ENCODE peak calls at places on chromosomes 2 and 18, in four cellular contexts. Y, Q, K and L are unnamed samples.

GRCh38 chr2:45890819-45891218 is 239.3 kb downstream of the PRKCE start:
- DNase-seq in Q (no peak), Y (no peak), K (no peak), L (no peak)

GRCh38 chr2:127531133-127531709 is 4.3 kb upstream of the MYO7B start:
- DNase-seq in Y (no peak), K (no peak), Q (no peak), L (no peak)

GRCh38 chr2:25853038-25853638 is 25.1 kb downstream of the ASXL2 start:
- DNase-seq in K (no peak), Q (no peak), Y (no peak), L (no peak)

GRCh38 chr2:25808006-25808383 is 70.3 kb downstream of the ASXL2 start:
- DNase-seq in Q (no peak), K (no peak), Y (no peak), L (no peak)

GRCh38 chr18:70195852-70196434 is 9.5 kb downstream of the RTTN start:
- DNase-seq in Q (peak; percentile 79), Y (no peak), K (peak; percentile 22), L (peak; percentile 3)

GRCh38 chr18:24567199-24567598 is 106.8 kb downstream of the HRH4 start:
- DNase-seq in Q (no peak), K (no peak), Y (no peak), L (peak; percentile 54)

GRCh38 chr2:43024515-43024962 is 201.9 kb downstream of the ZFP36L2 start:
- DNase-seq in Q (peak; percentile 65), Y (peak; percentile 66), K (no peak), L (peak; percentile 42)

GRCh38 chr18:24986611-24987270 is 365.2 kb downstream of the ZNF521 start:
- DNase-seq in Y (no peak), K (no peak), Q (peak; percentile 31), L (no peak)

GRCh38 chr2:179107737-179108136 is 57.8 kb upstream of the CCDC141 start:
- DNase-seq in Y (no peak), Q (peak; percentile 15), K (no peak), L (no peak)

GRCh38 chr2:37376421-37377186 is 32.2 kb downstream of the QPCT start:
- DNase-seq in Q (peak; percentile 94), K (peak; percentile 63), Y (no peak), L (peak; percentile 89)

GRCh38 chr2:127561371-127561770 is 25.9 kb downstream of the MYO7B start:
- DNase-seq in K (no peak), Q (no peak), Y (no peak), L (no peak)

GRCh38 chr2:173654146-173654895 is 299.6 kb downstream of the CDCA7 start:
- DNase-seq in Q (no peak), K (no peak), Y (no peak), L (no peak)

GRCh38 chr2:204220896-204221295 is 284.3 kb downstream of the ICOS start:
- DNase-seq in K (no peak), Q (no peak), Y (no peak), L (no peak)

GRCh38 chr2:204226305-204226861 is 289.8 kb downstream of the ICOS start:
- DNase-seq in Q (peak; percentile 57), Y (no peak), K (no peak), L (no peak)

GRCh38 chr2:204223544-204223943 is 287.0 kb downstream of the ICOS start:
- DNase-seq in K (no peak), Q (no peak), Y (no peak), L (no peak)

GRCh38 chr2:204228169-204228940 is 291.8 kb downstream of the ICOS start:
- DNase-seq in K (no peak), Y (no peak), Q (no peak), L (no peak)

DNA sequence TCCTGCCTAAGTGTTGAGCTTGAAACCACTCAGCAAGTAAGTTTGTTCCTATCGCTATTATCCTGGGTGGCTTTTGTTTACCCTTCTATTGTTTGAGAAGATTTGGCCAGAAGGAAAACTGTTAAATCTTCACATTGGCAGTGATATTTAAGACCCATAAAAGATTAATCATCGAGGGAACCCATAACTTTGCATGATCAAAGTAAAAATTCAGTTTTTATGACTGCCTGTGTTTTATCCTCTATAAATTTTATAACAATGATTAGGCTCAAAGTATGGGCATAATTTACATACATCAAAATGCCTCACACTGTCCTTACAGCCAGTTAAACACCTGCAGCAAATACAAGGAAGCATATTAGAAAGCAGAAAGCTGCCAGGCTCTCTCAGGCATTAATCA is 289.1 kb downstream of the ICOS start:
- DNase-seq in Y (no peak), Q (no peak), K (no peak), L (no peak)
- H3K27me3 ChIP-seq in Y (peaks cover 11% of the 10 kb centered on the region), Q (peaks cover 3% of the 10 kb centered on the region), K (peaks cover 9% of the 10 kb centered on the region), L (peaks cover 7% of the 10 kb centered on the region)

DNA sequence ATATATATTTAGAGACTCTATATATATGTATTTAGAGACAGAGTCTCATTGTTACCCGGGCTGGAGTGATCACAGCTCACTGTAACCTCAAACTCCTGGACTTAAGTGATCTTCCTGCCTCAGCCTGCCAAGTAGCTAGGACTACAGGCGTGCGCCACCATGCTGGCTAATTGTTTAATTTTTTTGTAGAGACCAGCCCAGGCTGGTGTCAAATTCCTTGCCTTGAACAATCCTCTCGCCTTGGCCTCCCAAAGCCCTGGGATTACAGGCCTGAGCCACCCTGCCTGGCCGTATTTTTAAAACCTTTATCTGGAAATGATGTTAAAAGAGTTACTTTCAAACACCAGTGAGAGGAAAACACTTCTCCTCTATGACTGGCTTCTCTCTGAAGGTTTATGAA is 30.9 kb upstream of the PGAP1 start:
- DNase-seq in Q (no peak), K (no peak), Y (no peak), L (no peak)
- H3K4me3 ChIP-seq in Q (no peak overlapping the region), K (no peak overlapping the region), Y (no peak overlapping the region), L (no peak overlapping the region)

DNA sequence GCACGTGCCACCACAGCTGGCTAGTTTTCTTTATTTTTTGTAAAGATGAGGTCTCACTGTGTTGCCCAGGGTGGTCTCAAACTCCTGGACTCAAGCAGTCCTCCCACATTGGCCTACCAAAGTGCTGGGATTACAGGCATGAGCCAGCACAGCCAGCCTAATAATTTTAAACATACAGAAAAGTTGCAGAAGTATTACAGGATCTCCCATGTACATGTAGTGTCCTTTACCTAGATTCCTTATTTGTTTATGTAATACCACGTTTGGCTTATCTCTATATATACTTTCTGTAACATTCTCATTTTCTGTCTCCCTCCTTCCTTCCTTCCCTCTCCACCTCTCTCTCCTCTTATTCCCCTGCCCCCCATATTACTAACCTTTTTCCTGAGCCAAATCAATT is 41.7 kb downstream of the PPM1B start:
- DNase-seq in K (no peak), Y (no peak), Q (no peak), L (no peak)
- H3K36me3 ChIP-seq in K (peaks cover 9% of the 10 kb centered on the region), Y (peaks cover 31% of the 10 kb centered on the region), Q (no peaks in the 10 kb centered on the region), L (peaks cover 14% of the 10 kb centered on the region)

DNA sequence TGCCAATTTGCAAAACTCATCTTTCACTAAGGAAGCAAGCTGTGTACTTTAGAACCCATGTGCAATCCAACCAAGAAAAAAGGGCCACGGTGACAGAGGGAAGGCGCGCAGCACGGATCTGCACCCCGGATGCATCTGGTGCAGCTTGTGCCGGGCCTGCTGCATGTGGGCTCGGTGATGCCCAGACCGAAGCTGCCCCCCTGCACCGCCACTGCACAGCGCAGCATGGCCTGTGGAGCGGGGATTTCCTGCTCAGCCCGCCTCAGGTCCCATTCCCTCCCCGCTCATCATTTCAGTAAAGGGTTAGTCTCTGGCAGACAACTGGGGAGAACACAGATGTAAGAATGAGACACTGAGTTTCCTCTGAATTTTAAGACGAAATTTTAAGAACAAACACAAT is 43.0 kb downstream of the MC2R start:
- DNase-seq in K (no peak), Q (no peak), Y (no peak), L (no peak)
- H3K27me3 ChIP-seq in K (no peaks in the 10 kb centered on the region), Q (no peaks in the 10 kb centered on the region), Y (peaks cover 84% of the 10 kb centered on the region), L (no peaks in the 10 kb centered on the region)